ENCODE peak calls at places on chromosomes 13 and 19, in seven cellular contexts. Y, W, E, X, A, F and D are unnamed samples.

GRCh38 chr13:112821340-112822055 is 131.7 kb downstream of the ATP11A start:
- DNase-seq in E (peak; percentile 64), F (no peak), X (no peak), W (no peak), Y (no peak), A (no peak), D (no peak)

GRCh38 chr19:3537101-3537437 is 1.9 kb upstream of the TEKTIP1 start:
- DNase-seq in E (no peak), A (no peak), F (no peak), X (peak; percentile 46), Y (no peak), W (no peak), D (no peak)

GRCh38 chr19:33397536-33398360 is 24.2 kb downstream of the CEBPG start:
- DNase-seq in E (no peak), W (no peak), A (no peak), X (no peak), F (no peak), Y (no peak), D (no peak)

GRCh38 chr19:17294051-17294891 is 9.0 kb downstream of the ABHD8 start:
- DNase-seq in E (no peak), Y (no peak), X (no peak), W (peak; percentile 60), F (no peak), A (no peak), D (peak; percentile 38)

GRCh38 chr13:106612688-106613087 is 44.8 kb upstream of the ARGLU1 start:
- DNase-seq in W (no peak), Y (no peak), X (peak; percentile 17), F (no peak), E (peak; percentile 43), A (no peak), D (no peak)

GRCh38 chr19:38409631-38410133 is 6.8 kb downstream of the FAM98C start:
- DNase-seq in Y (no peak), W (no peak), A (no peak), X (peak; percentile 40), E (peak; percentile 43), F (no peak), D (no peak)

GRCh38 chr13:98175823-98176222 is 1.2 kb downstream of the RNF113B start:
- DNase-seq in Y (no peak), X (no peak), A (no peak), F (no peak), W (no peak), E (peak; percentile 38), D (no peak)

GRCh38 chr19:58385313-58386165 is 1.5 kb upstream of the RPS5 start:
- DNase-seq in F (no peak), E (no peak), X (no peak), Y (no peak), A (no peak), W (no peak), D (no peak)

GRCh38 chr13:54633461-54633860 is 1604.8 kb downstream of the OLFM4 start:
- DNase-seq in X (no peak), Y (no peak), F (no peak), E (no peak), W (no peak), A (no peak), D (no peak)

GRCh38 chr19:21358768-21359451 is at the start of gene ZNF738:
- DNase-seq in A (peak; percentile 64), W (peak; percentile 81), X (peak; percentile 96), E (peak; percentile 94), Y (peak; percentile 97), F (peak; percentile 82), D (peak; percentile 73)

GRCh38 chr19:28956421-28956820 is 256.5 kb downstream of the UQCRFS1 start:
- DNase-seq in Y (no peak), W (no peak), X (no peak), A (no peak), F (peak; percentile 69), E (no peak), D (no peak)

GRCh38 chr13:46522692-46523040 is 30.3 kb upstream of the LRCH1 start:
- DNase-seq in X (no peak), F (no peak), E (no peak), Y (no peak), A (no peak), W (no peak), D (no peak)

GRCh38 chr13:113584870-113585671 is 518 bp downstream of the TFDP1 start:
- DNase-seq in E (no peak), W (peak; percentile 10), Y (no peak), F (no peak), X (no peak), A (no peak), D (no peak)

GRCh38 chr13:94178625-94179244 is 300.7 kb downstream of the DCT start:
- DNase-seq in A (no peak), F (no peak), X (no peak), Y (no peak), W (no peak), E (no peak), D (no peak)

GRCh38 chr19:480016-480855 is 16.1 kb upstream of the MADCAM1 start:
- DNase-seq in X (peak; percentile 24), A (no peak), Y (peak; percentile 86), W (no peak), E (peak; percentile 53), F (peak; percentile 60), D (peak; percentile 16)